ENCODE peak calls at places on chromosomes 1 and 21, in five cellular contexts. One of them, this sample, is unnamed.

GRCh38 chr1:59432531-59433439 is 135.9 kb downstream of the FGGY start:
- DNase-seq in mesendoderm: no peak
- DNase-seq in PC-3: no peak
- DNase-seq in fibroblast of lung: no peak
- DNase-seq in GM23248: no peak
- DNase-seq in this sample: no peak

GRCh38 chr1:15543589-15544568 is 17.2 kb downstream of the DNAJC16 start:
- DNase-seq in PC-3: no peak
- DNase-seq in fibroblast of lung: peak
- DNase-seq in GM23248: peak
- DNase-seq in mesendoderm: no peak
- DNase-seq in this sample: no peak

GRCh38 chr1:46489638-46490602 is at the start of gene DMBX1:
- DNase-seq in mesendoderm: peak
- DNase-seq in PC-3: peak
- DNase-seq in GM23248: peak
- DNase-seq in fibroblast of lung: no peak
- DNase-seq in this sample: peak

GRCh38 chr1:84027368-84027767 is 28.4 kb upstream of the TTLL7 start:
- DNase-seq in fibroblast of lung: no peak
- DNase-seq in GM23248: no peak
- DNase-seq in mesendoderm: peak
- DNase-seq in PC-3: no peak
- DNase-seq in this sample: no peak

GRCh38 chr1:157880621-157881020 is 39.0 kb upstream of the CD5L start:
- DNase-seq in mesendoderm: peak
- DNase-seq in fibroblast of lung: no peak
- DNase-seq in PC-3: no peak
- DNase-seq in GM23248: peak
- DNase-seq in this sample: peak

GRCh38 chr1:231639819-231640218 is 13.2 kb downstream of the DISC1 start:
- DNase-seq in mesendoderm: no peak
- DNase-seq in fibroblast of lung: no peak
- DNase-seq in PC-3: no peak
- DNase-seq in GM23248: no peak
- DNase-seq in this sample: no peak

GRCh38 chr1:111192643-111193519 is 7.6 kb downstream of the DENND2D start:
- DNase-seq in fibroblast of lung: peak
- DNase-seq in mesendoderm: peak
- DNase-seq in PC-3: no peak
- DNase-seq in GM23248: peak
- DNase-seq in this sample: peak

GRCh38 chr21:34614693-34615486 is at the start of gene RCAN1:
- DNase-seq in GM23248: peak
- DNase-seq in PC-3: peak
- DNase-seq in fibroblast of lung: peak
- DNase-seq in mesendoderm: peak
- DNase-seq in this sample: peak

GRCh38 chr1:243745361-243745760 is 104.7 kb downstream of the AKT3 start:
- DNase-seq in GM23248: peak
- DNase-seq in fibroblast of lung: peak
- DNase-seq in PC-3: peak
- DNase-seq in mesendoderm: no peak
- DNase-seq in this sample: peak

GRCh38 chr1:178361847-178362246 is 134.9 kb downstream of the CLEC20A start:
- DNase-seq in fibroblast of lung: no peak
- DNase-seq in mesendoderm: no peak
- DNase-seq in PC-3: peak
- DNase-seq in GM23248: no peak
- DNase-seq in this sample: no peak

GRCh38 chr1:110824192-110824591 is 48.8 kb upstream of the CD53 start:
- DNase-seq in fibroblast of lung: no peak
- DNase-seq in GM23248: no peak
- DNase-seq in PC-3: no peak
- DNase-seq in mesendoderm: no peak
- DNase-seq in this sample: no peak

DNA sequence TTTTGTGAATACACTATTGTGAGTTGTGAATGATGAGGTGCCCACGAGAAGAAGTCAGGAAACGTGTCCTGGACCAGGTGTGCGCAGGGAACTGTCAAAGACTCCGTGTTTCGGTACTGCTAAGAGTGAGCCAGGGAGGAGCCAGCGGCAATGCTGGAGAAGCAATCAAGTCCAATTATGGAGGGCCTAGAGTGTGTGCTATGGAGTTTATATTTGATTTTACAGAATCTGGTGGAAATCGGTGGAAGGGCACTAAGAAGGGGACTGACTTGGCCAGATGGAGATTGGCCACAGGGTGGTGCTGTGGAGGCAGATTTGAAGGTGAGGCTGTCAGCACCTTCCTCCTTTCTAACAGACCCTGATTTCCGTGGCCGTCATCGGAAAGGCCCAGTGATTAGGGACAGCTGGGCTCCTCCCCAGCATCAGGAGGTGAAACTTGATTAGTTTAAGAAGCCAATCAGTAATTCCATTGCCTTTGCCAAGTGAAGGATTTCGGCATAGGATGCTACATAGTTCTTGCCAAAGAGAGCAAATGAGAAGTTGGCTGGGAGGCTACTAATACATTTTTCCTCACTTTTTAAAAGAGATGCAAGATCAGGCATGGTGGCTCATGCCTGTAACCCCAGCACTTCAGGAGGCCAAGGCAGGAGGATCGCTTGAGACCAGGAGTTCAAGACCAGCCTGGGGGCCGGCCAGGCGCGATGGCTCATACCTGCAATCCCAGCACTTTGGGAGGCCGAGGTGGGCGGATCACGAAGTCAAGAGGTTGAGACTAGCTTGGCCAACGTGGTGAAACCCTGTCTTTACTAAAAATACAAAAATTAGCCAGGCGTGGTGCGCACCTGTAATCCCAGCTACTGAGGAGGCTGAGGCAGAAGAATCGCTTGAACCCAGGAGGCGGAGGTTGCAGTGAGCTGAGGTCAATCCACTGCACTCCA is 7.0 kb downstream of the PTCH2 start:
- DNase-seq in PC-3: peak
- DNase-seq in GM23248: peak
- DNase-seq in mesendoderm: peak
- DNase-seq in fibroblast of lung: peak
- DNase-seq in this sample: peak
- H3K4me2 ChIP-seq in PC-3: no peak
- H3K4me2 ChIP-seq in GM23248: no peak
- H3K4me2 ChIP-seq in mesendoderm: no peak
- H3K4me2 ChIP-seq in fibroblast of lung: no peak
- H3K4me2 ChIP-seq in this sample: no peak

GRCh38 chr1:18922848-18923475 is 20.6 kb upstream of the ALDH4A1 start:
- DNase-seq in GM23248: no peak
- DNase-seq in fibroblast of lung: no peak
- DNase-seq in mesendoderm: no peak
- DNase-seq in PC-3: peak
- DNase-seq in this sample: peak

GRCh38 chr1:18921506-18922251 is 19.3 kb upstream of the ALDH4A1 start:
- DNase-seq in PC-3: peak
- DNase-seq in fibroblast of lung: no peak
- DNase-seq in mesendoderm: no peak
- DNase-seq in GM23248: no peak
- DNase-seq in this sample: no peak

GRCh38 chr1:18920931-18921330 is 18.6 kb upstream of the ALDH4A1 start:
- DNase-seq in mesendoderm: no peak
- DNase-seq in PC-3: no peak
- DNase-seq in GM23248: no peak
- DNase-seq in fibroblast of lung: no peak
- DNase-seq in this sample: no peak

GRCh38 chr1:18923721-18924610 is 21.6 kb upstream of the ALDH4A1 start:
- DNase-seq in PC-3: no peak
- DNase-seq in mesendoderm: no peak
- DNase-seq in GM23248: peak
- DNase-seq in fibroblast of lung: no peak
- DNase-seq in this sample: no peak

DNA sequence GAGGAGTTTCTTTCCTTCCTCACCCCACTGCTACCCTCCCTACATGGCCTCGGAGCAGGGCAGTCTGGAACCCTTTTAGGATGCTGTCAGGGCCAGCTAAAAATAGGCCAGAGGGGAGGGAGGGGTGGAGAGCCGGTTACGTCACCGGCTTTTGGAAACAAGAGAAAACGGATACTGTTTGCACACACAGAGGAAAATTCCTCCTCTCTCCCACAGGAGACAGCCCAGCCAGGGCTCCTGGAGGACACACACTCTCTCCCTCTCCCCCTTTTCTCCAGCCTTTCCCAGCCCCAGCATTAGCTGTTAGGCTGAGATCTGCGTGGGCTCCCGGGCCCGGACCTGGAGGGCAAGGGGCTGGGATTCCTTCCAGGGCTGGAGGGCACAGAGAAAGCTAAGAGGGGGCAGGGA is 20.0 kb upstream of the ALDH4A1 start:
- DNase-seq in fibroblast of lung: peak
- DNase-seq in GM23248: peak
- DNase-seq in PC-3: peak
- DNase-seq in mesendoderm: no peak
- DNase-seq in this sample: peak
- H3K9ac ChIP-seq in fibroblast of lung: no peak
- H3K9ac ChIP-seq in GM23248: peak
- H3K9ac ChIP-seq in PC-3: peak
- H3K9ac ChIP-seq in mesendoderm: peak
- H3K9ac ChIP-seq in this sample: peak

GRCh38 chr1:4010284-4010683 is 110.2 kb upstream of the C1orf174 start:
- DNase-seq in GM23248: no peak
- DNase-seq in PC-3: no peak
- DNase-seq in fibroblast of lung: no peak
- DNase-seq in mesendoderm: no peak
- DNase-seq in this sample: no peak
- H3K4me2 ChIP-seq in GM23248: no peak
- H3K4me2 ChIP-seq in PC-3: no peak
- H3K4me2 ChIP-seq in fibroblast of lung: no peak
- H3K4me2 ChIP-seq in mesendoderm: no peak
- H3K4me2 ChIP-seq in this sample: no peak

GRCh38 chr1:222620566-222620965 is 2.7 kb downstream of the MIA3 start:
- DNase-seq in PC-3: no peak
- DNase-seq in mesendoderm: no peak
- DNase-seq in fibroblast of lung: no peak
- DNase-seq in GM23248: no peak
- DNase-seq in this sample: no peak
- H3K9ac ChIP-seq in PC-3: no peak
- H3K9ac ChIP-seq in mesendoderm: no peak
- H3K9ac ChIP-seq in fibroblast of lung: no peak
- H3K9ac ChIP-seq in GM23248: no peak
- H3K9ac ChIP-seq in this sample: no peak

GRCh38 chr1:51439895-51440294 is 79.2 kb downstream of the EPS15 start:
- DNase-seq in fibroblast of lung: no peak
- DNase-seq in GM23248: no peak
- DNase-seq in PC-3: no peak
- DNase-seq in mesendoderm: no peak
- DNase-seq in this sample: no peak
- H3K4me2 ChIP-seq in fibroblast of lung: no peak
- H3K4me2 ChIP-seq in GM23248: no peak
- H3K4me2 ChIP-seq in PC-3: no peak
- H3K4me2 ChIP-seq in mesendoderm: no peak
- H3K4me2 ChIP-seq in this sample: no peak

GRCh38 chr1:3639397-3639911 is 10.4 kb downstream of the WRAP73 start:
- DNase-seq in GM23248: no peak
- DNase-seq in PC-3: no peak
- DNase-seq in fibroblast of lung: no peak
- DNase-seq in mesendoderm: no peak
- DNase-seq in this sample: no peak
- H3K9ac ChIP-seq in GM23248: no peak
- H3K9ac ChIP-seq in PC-3: no peak
- H3K9ac ChIP-seq in fibroblast of lung: no peak
- H3K9ac ChIP-seq in mesendoderm: no peak
- H3K9ac ChIP-seq in this sample: no peak

GRCh38 chr1:87754036-87754603 is 425.4 kb downstream of the LMO4 start:
- DNase-seq in fibroblast of lung: no peak
- DNase-seq in GM23248: no peak
- DNase-seq in mesendoderm: no peak
- DNase-seq in PC-3: peak
- DNase-seq in this sample: no peak
- H3K4me2 ChIP-seq in fibroblast of lung: no peak
- H3K4me2 ChIP-seq in GM23248: no peak
- H3K4me2 ChIP-seq in mesendoderm: no peak
- H3K4me2 ChIP-seq in PC-3: no peak
- H3K4me2 ChIP-seq in this sample: no peak

DNA sequence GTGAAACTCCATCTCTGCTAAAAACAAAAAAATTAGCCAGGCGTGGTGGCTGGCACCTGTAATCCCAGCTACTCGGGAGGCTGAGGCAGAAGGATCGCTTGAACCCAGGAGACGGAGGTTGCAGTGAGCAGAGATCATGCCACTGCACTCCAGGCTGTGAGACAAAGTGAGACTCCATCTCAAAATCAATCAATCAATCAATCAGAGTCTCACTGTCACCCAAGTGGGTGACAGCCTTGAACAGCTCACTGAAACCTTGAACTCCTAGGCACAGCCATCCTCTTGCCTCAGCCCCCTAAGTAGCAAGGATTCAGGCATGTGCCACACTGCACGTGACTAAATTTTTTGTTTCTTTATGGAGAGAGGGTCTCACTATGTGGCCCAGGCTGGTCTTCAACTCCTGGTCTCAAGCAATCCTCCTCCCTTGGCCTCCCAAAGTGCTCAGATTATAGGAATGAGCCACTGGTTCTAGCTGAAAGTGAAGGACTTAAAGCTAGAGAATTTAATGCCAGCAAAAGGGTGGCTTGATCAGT is 44.4 kb downstream of the GNB1 start:
- DNase-seq in GM23248: no peak
- DNase-seq in fibroblast of lung: no peak
- DNase-seq in PC-3: no peak
- DNase-seq in mesendoderm: no peak
- DNase-seq in this sample: no peak
- H3K9ac ChIP-seq in GM23248: no peak
- H3K9ac ChIP-seq in fibroblast of lung: no peak
- H3K9ac ChIP-seq in PC-3: no peak
- H3K9ac ChIP-seq in mesendoderm: no peak
- H3K9ac ChIP-seq in this sample: no peak

GRCh38 chr1:160342520-160342919 is 530 bp downstream of the COPA start:
- DNase-seq in mesendoderm: peak
- DNase-seq in fibroblast of lung: peak
- DNase-seq in PC-3: no peak
- DNase-seq in GM23248: peak
- DNase-seq in this sample: peak

GRCh38 chr1:160338580-160338979 is 4.5 kb downstream of the COPA start:
- DNase-seq in PC-3: no peak
- DNase-seq in fibroblast of lung: no peak
- DNase-seq in mesendoderm: no peak
- DNase-seq in GM23248: no peak
- DNase-seq in this sample: no peak

GRCh38 chr1:160342953-160343869 is at the start of the genes COPA and NCSTN:
- DNase-seq in PC-3: peak
- DNase-seq in fibroblast of lung: peak
- DNase-seq in GM23248: peak
- DNase-seq in mesendoderm: peak
- DNase-seq in this sample: peak

GRCh38 chr1:160340866-160341265 is 2.2 kb downstream of the COPA start:
- DNase-seq in PC-3: no peak
- DNase-seq in mesendoderm: no peak
- DNase-seq in GM23248: peak
- DNase-seq in fibroblast of lung: no peak
- DNase-seq in this sample: peak

DNA sequence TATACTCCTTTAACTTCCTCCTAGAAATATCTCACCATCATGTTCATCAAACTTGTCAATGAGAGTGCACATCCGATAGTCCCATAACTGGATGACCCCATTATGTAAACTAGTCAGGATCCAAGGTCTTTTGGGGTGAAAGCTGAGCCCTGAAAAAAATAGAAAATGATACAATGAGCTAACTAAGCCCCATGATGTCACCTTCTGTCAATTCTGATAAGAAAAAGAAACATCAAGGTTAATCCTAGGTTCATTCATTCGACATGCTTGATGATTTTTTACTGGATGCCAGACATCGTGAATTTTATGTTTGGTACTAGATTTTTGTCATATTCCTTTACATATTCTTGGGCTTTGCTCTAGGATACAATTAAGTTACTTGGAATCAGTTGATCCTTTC is 2.9 kb downstream of the COPA start:
- DNase-seq in PC-3: no peak
- DNase-seq in fibroblast of lung: no peak
- DNase-seq in mesendoderm: no peak
- DNase-seq in GM23248: no peak
- DNase-seq in this sample: no peak
- H3K4me2 ChIP-seq in PC-3: no peak
- H3K4me2 ChIP-seq in fibroblast of lung: peak
- H3K4me2 ChIP-seq in mesendoderm: no peak
- H3K4me2 ChIP-seq in GM23248: peak
- H3K4me2 ChIP-seq in this sample: no peak

This sample was measured in mammary epithelial cell.